ENCODE peak calls at places on chromosomes 13 and 19, in six cellular contexts. F is IMR-90, E is cardiac muscle cell, K is thyroid gland, Z is stomach, S is transverse colon. Y is an unnamed sample.

GRCh38 chr13:83024955-83025594 is 857.2 kb downstream of the SLITRK1 start:
- DNase-seq in S (no peak), F (peak; percentile 23), E (peak; percentile 4), Z (no peak), K (no peak), Y (no peak)

GRCh38 chr19:33246729-33247440 is 21.2 kb upstream of the SLC7A10 start:
- DNase-seq in Z (no peak), S (no peak), K (no peak), E (no peak), F (no peak), Y (no peak)

GRCh38 chr19:2273356-2274184 is 8.4 kb downstream of the PEAK3 start:
- DNase-seq in F (peak; percentile 52), K (peak; percentile 69), E (peak; percentile 86), S (peak; percentile 85), Z (peak; percentile 83), Y (peak; percentile 47)

GRCh38 chr19:6572217-6572616 is 18.7 kb downstream of the CD70 start:
- DNase-seq in E (no peak), F (no peak), K (no peak), Z (no peak), S (peak; percentile 32), Y (no peak)

GRCh38 chr13:24149306-24150032 is 11.1 kb upstream of the SPATA13 start:
- DNase-seq in Z (no peak), K (no peak), F (no peak), E (peak; percentile 75), S (no peak), Y (no peak)

GRCh38 chr13:37109080-37109678 is 3.7 kb upstream of the CSNK1A1L start:
- DNase-seq in F (peak; percentile 62), E (peak; percentile 74), S (no peak), Z (no peak), K (no peak), Y (no peak)

GRCh38 chr13:51494151-51494550 is 41.3 kb upstream of the INTS6 start:
- DNase-seq in Z (no peak), K (no peak), E (peak; percentile 25), F (peak; percentile 60), S (no peak), Y (no peak)

GRCh38 chr13:97279913-97280312 is 57.8 kb downstream of the MBNL2 start:
- DNase-seq in S (no peak), E (peak; percentile 47), Z (no peak), K (no peak), F (peak; percentile 74), Y (no peak)

GRCh38 chr13:112940236-112940635 is 28.8 kb upstream of the MCF2L start:
- DNase-seq in Z (peak; percentile 24), K (no peak), S (no peak), F (no peak), E (no peak), Y (no peak)

GRCh38 chr19:17879466-17879865 is 7.7 kb downstream of the SLC5A5 start:
- DNase-seq in F (no peak), E (no peak), S (no peak), K (no peak), Z (no peak), Y (no peak)

GRCh38 chr13:30108913-30109237 is 198.5 kb downstream of the KATNAL1 start:
- DNase-seq in F (no peak), K (peak; percentile 19), E (no peak), Z (peak; percentile 92), S (peak; percentile 93), Y (peak; percentile 87)

GRCh38 chr19:2101417-2102335 is 5.0 kb downstream of the IZUMO4 start:
- DNase-seq in K (no peak), F (no peak), E (no peak), Z (no peak), S (no peak), Y (no peak)

GRCh38 chr19:47005164-47005641 is 14.4 kb upstream of the NPAS1 start:
- DNase-seq in F (no peak), E (no peak), S (no peak), K (no peak), Z (no peak), Y (no peak)

GRCh38 chr13:113087923-113088690 is 17.5 kb upstream of the F7 start:
- DNase-seq in F (no peak), Z (no peak), E (no peak), K (no peak), S (no peak), Y (no peak)

GRCh38 chr13:46032341-46032740 is 20.2 kb downstream of the ZC3H13 start:
- DNase-seq in F (no peak), K (no peak), Z (no peak), E (peak; percentile 51), S (no peak), Y (no peak)

GRCh38 chr19:19261350-19262189 is 11.5 kb downstream of the TM6SF2 start:
- DNase-seq in S (no peak), E (no peak), F (no peak), K (no peak), Z (no peak), Y (no peak)

GRCh38 chr19:2207991-2208860 is 27.9 kb downstream of the PLEKHJ1 start:
- DNase-seq in E (peak; percentile 57), S (peak; percentile 63), F (peak; percentile 57), Z (peak; percentile 48), K (peak; percentile 14), Y (no peak)

GRCh38 chr19:8302357-8302691 is 5.8 kb downstream of the CD320 start:
- DNase-seq in K (no peak), Z (peak; percentile 27), E (no peak), F (no peak), S (no peak), Y (peak; percentile 3)

GRCh38 chr13:26449063-26449848 is 108.2 kb upstream of the WASF3 start:
- DNase-seq in S (no peak), E (no peak), F (peak; percentile 7), K (no peak), Z (no peak), Y (no peak)

GRCh38 chr13:31638577-31638976 is 100.7 kb upstream of the RXFP2 start:
- DNase-seq in S (no peak), E (peak; percentile 76), Z (no peak), K (no peak), F (peak; percentile 65), Y (no peak)

GRCh38 chr19:51094696-51095279 is 12.1 kb upstream of the KLK14 start:
- DNase-seq in S (no peak), Z (peak; percentile 45), K (peak; percentile 56), E (peak; percentile 25), F (no peak), Y (no peak)

GRCh38 chr19:43488179-43488578 is 16.4 kb downstream of the PHLDB3 start:
- DNase-seq in E (no peak), K (no peak), F (no peak), Z (no peak), S (no peak), Y (no peak)

GRCh38 chr19:55519461-55520311 is 17.2 kb downstream of the SBK2 start:
- DNase-seq in Z (no peak), E (peak; percentile 46), K (no peak), F (peak; percentile 98), S (no peak), Y (no peak)

DNA sequence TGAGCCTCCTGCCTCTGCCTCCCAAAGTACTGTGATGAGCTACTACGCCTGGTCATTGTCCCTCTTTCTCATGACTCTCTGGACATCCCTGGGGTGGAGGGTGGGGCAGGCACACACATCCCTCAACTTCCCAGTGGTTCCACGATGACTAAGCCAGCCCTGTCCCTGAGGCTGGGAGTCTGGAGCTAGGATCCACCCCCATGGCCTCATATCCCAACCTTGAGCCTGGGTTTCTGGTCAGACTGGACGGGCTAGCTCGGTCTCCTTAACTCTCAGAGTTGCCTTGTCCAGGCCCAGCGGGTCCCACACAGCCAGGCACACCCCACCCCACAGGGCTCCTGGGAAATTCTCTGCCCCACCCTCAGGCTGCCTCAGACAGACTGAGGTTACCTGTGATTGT is 19.6 kb downstream of the IER2 start:
- DNase-seq in K (no peak), E (peak; percentile 22), F (peak; percentile 65), Z (peak; percentile 67), S (peak; percentile 60), Y (no peak)
- H3K4me1 ChIP-seq in K (peaks cover 70% of the 10 kb centered on the region), E (peaks cover 5% of the 10 kb centered on the region), F (peaks cover 25% of the 10 kb centered on the region), Z (peaks cover 77% of the 10 kb centered on the region), S (peaks cover 60% of the 10 kb centered on the region), Y (no peaks in the 10 kb centered on the region)

GRCh38 chr13:47796816-47797215 is 204.3 kb downstream of the SUCLA2 start:
- DNase-seq in K (no peak), Z (no peak), S (no peak), F (no peak), E (no peak), Y (no peak)

GRCh38 chr13:47800593-47800992 is 200.5 kb downstream of the SUCLA2 start:
- DNase-seq in F (no peak), S (no peak), E (no peak), K (no peak), Z (no peak), Y (no peak)

GRCh38 chr13:47798194-47798593 is 202.9 kb downstream of the SUCLA2 start:
- DNase-seq in F (no peak), S (no peak), E (no peak), K (no peak), Z (no peak), Y (no peak)

GRCh38 chr13:47801555-47801954 is 199.5 kb downstream of the SUCLA2 start:
- DNase-seq in F (no peak), K (no peak), E (no peak), Z (no peak), S (no peak), Y (no peak)

GRCh38 chr13:47798906-47799305 is 202.2 kb downstream of the SUCLA2 start:
- DNase-seq in E (peak; percentile 54), F (peak; percentile 21), S (no peak), Z (no peak), K (no peak), Y (no peak)
- TF ChIP-seq CTCF in E (peak; percentile 57), F (peak; percentile 33), S (no peak), Z (no peak), K (no peak), Y (no peak)

DNA sequence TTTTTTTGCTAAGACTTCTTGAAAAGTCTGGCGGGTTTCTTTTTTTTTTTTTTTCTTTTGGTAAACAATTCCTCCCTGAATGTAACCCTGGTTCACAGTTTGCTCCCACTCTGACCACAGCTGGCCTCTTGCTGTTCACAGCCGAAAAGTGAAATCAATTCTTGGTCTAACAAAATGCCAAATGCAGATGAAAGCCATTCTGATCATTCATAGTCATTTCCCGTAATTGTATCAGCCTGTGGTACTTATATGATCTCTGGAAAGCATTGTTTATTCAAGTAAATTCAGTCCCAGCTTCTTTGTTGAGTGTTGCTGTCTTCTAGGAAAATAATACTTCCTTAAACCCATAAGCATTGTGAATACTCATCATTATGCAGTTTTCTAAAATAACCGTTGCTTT is 87.5 kb downstream of the MAB21L1 start:
- DNase-seq in K (no peak), Z (no peak), E (peak; percentile 47), F (peak; percentile 3), S (no peak), Y (no peak)
- H3K4me3 ChIP-seq in K (no peak overlapping the region), Z (no peak overlapping the region), E (no peak overlapping the region), F (no peak overlapping the region), S (no peak overlapping the region), Y (no peak overlapping the region)

DNA sequence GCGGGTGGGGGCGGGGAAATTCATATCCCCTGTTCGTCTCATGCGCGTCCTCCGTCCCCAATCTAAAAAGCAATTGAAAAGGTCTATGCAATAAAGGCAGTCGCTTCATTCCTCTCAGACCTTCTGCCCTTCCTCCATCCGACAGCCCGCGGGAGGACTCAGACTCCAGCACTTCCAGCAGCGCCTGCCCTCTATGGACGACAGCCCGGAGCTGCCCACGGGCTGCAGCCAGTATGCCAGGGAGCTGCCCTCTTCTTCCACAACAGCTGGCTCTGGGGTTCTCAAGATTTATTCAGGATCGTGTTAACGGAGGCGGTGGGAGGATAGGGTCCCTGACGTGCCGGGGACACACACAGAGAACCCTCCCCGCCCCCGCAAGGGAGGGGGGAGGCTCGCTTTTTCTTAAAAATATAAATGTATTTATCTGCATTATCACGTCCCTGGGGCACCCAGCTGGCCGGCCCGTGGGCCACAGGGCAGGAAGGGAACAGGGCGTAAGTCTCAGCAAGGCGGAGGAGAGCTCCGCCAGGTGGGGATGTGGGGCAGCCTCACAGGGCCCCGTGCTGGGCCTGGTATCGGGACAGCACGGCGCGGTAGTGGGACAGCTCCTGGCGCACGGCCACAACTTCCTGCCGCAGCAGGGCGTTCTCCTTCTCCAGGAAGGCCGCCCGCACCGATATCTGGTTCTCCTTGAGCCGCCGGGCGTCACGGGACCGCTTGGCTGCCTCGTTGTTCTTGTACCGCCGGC is 6.7 kb downstream of the DBP start:
- DNase-seq in F (no peak), E (peak; percentile 85), S (peak; percentile 82), Z (peak; percentile 95), K (peak; percentile 36), Y (no peak)
- H3K4me1 ChIP-seq in F (peaks cover 39% of the 10 kb centered on the region), E (peaks cover 12% of the 10 kb centered on the region), S (peaks cover 70% of the 10 kb centered on the region), Z (peaks cover 99% of the 10 kb centered on the region), K (peaks cover 39% of the 10 kb centered on the region), Y (peaks cover 15% of the 10 kb centered on the region)

Y was measured in prostate gland.